ENCODE peak calls at places on chromosome 22, in six cellular contexts. One of them, this sample, is unnamed.

GRCh38 chr22:36613958-36614357 is 85.0 kb upstream of the EIF3D start:
- DNase-seq in lung microvascular endothelial cell: no peak
- DNase-seq in activated CD4-positive, alpha-beta memory T cell treated with anti-CD3 and anti-CD28 coated beads for 36 hours: no peak
- DNase-seq in AG10803: peak
- DNase-seq in germinal center: no peak
- DNase-seq in stimulated activated CD4-positive, alpha-beta T cell treated with anti-CD3 and anti-CD28 coated beads, Interleukin-15, amount 100 ng/mL, for 1 hour: no peak
- DNase-seq in this sample: no peak

GRCh38 chr22:32951081-32951806 is 106.9 kb downstream of the SYN3 start:
- DNase-seq in lung microvascular endothelial cell: peak
- DNase-seq in activated CD4-positive, alpha-beta memory T cell treated with anti-CD3 and anti-CD28 coated beads for 36 hours: no peak
- DNase-seq in AG10803: no peak
- DNase-seq in germinal center: no peak
- DNase-seq in stimulated activated CD4-positive, alpha-beta T cell treated with anti-CD3 and anti-CD28 coated beads, Interleukin-15, amount 100 ng/mL, for 1 hour: no peak
- DNase-seq in this sample: no peak

GRCh38 chr22:41762980-41763779 is 37.3 kb upstream of the CCDC134 start:
- DNase-seq in lung microvascular endothelial cell: peak
- DNase-seq in activated CD4-positive, alpha-beta memory T cell treated with anti-CD3 and anti-CD28 coated beads for 36 hours: peak
- DNase-seq in AG10803: no peak
- DNase-seq in germinal center: peak
- DNase-seq in stimulated activated CD4-positive, alpha-beta T cell treated with anti-CD3 and anti-CD28 coated beads, Interleukin-15, amount 100 ng/mL, for 1 hour: no peak
- DNase-seq in this sample: peak

GRCh38 chr22:27588273-27588672 is 213.3 kb downstream of the MN1 start:
- DNase-seq in lung microvascular endothelial cell: no peak
- DNase-seq in activated CD4-positive, alpha-beta memory T cell treated with anti-CD3 and anti-CD28 coated beads for 36 hours: no peak
- DNase-seq in AG10803: no peak
- DNase-seq in germinal center: no peak
- DNase-seq in stimulated activated CD4-positive, alpha-beta T cell treated with anti-CD3 and anti-CD28 coated beads, Interleukin-15, amount 100 ng/mL, for 1 hour: no peak
- DNase-seq in this sample: no peak

GRCh38 chr22:40436460-40437431 is 66.4 kb downstream of the SGSM3 start:
- DNase-seq in lung microvascular endothelial cell: peak
- DNase-seq in activated CD4-positive, alpha-beta memory T cell treated with anti-CD3 and anti-CD28 coated beads for 36 hours: no peak
- DNase-seq in AG10803: peak
- DNase-seq in germinal center: peak
- DNase-seq in stimulated activated CD4-positive, alpha-beta T cell treated with anti-CD3 and anti-CD28 coated beads, Interleukin-15, amount 100 ng/mL, for 1 hour: no peak
- DNase-seq in this sample: no peak

GRCh38 chr22:46996595-46997310 is 234.3 kb downstream of the TBC1D22A start:
- DNase-seq in lung microvascular endothelial cell: peak
- DNase-seq in activated CD4-positive, alpha-beta memory T cell treated with anti-CD3 and anti-CD28 coated beads for 36 hours: no peak
- DNase-seq in AG10803: no peak
- DNase-seq in germinal center: no peak
- DNase-seq in stimulated activated CD4-positive, alpha-beta T cell treated with anti-CD3 and anti-CD28 coated beads, Interleukin-15, amount 100 ng/mL, for 1 hour: no peak
- DNase-seq in this sample: no peak

GRCh38 chr22:37243402-37244113 is 511 bp downstream of the RAC2 start:
- DNase-seq in lung microvascular endothelial cell: no peak
- DNase-seq in activated CD4-positive, alpha-beta memory T cell treated with anti-CD3 and anti-CD28 coated beads for 36 hours: peak
- DNase-seq in AG10803: no peak
- DNase-seq in germinal center: no peak
- DNase-seq in stimulated activated CD4-positive, alpha-beta T cell treated with anti-CD3 and anti-CD28 coated beads, Interleukin-15, amount 100 ng/mL, for 1 hour: no peak
- DNase-seq in this sample: no peak

GRCh38 chr22:17130199-17130598 is 9.0 kb upstream of the TMEM121B start:
- DNase-seq in lung microvascular endothelial cell: no peak
- DNase-seq in activated CD4-positive, alpha-beta memory T cell treated with anti-CD3 and anti-CD28 coated beads for 36 hours: no peak
- DNase-seq in AG10803: peak
- DNase-seq in germinal center: no peak
- DNase-seq in stimulated activated CD4-positive, alpha-beta T cell treated with anti-CD3 and anti-CD28 coated beads, Interleukin-15, amount 100 ng/mL, for 1 hour: no peak
- DNase-seq in this sample: no peak

GRCh38 chr22:17357688-17358087 is 11.6 kb upstream of the CECR2 start:
- DNase-seq in lung microvascular endothelial cell: no peak
- DNase-seq in activated CD4-positive, alpha-beta memory T cell treated with anti-CD3 and anti-CD28 coated beads for 36 hours: no peak
- DNase-seq in AG10803: no peak
- DNase-seq in germinal center: no peak
- DNase-seq in stimulated activated CD4-positive, alpha-beta T cell treated with anti-CD3 and anti-CD28 coated beads, Interleukin-15, amount 100 ng/mL, for 1 hour: no peak
- DNase-seq in this sample: no peak

GRCh38 chr22:39661842-39662676 is 91.5 kb downstream of the CACNA1I start:
- DNase-seq in lung microvascular endothelial cell: no peak
- DNase-seq in activated CD4-positive, alpha-beta memory T cell treated with anti-CD3 and anti-CD28 coated beads for 36 hours: peak
- DNase-seq in AG10803: no peak
- DNase-seq in germinal center: peak
- DNase-seq in stimulated activated CD4-positive, alpha-beta T cell treated with anti-CD3 and anti-CD28 coated beads, Interleukin-15, amount 100 ng/mL, for 1 hour: peak
- DNase-seq in this sample: peak

GRCh38 chr22:28869736-28870135 is 13.6 kb upstream of the ZNRF3 start:
- DNase-seq in lung microvascular endothelial cell: no peak
- DNase-seq in activated CD4-positive, alpha-beta memory T cell treated with anti-CD3 and anti-CD28 coated beads for 36 hours: no peak
- DNase-seq in AG10803: no peak
- DNase-seq in germinal center: no peak
- DNase-seq in stimulated activated CD4-positive, alpha-beta T cell treated with anti-CD3 and anti-CD28 coated beads, Interleukin-15, amount 100 ng/mL, for 1 hour: no peak
- DNase-seq in this sample: no peak

GRCh38 chr22:48488611-48489456 is 1338.8 kb downstream of the BRD1 start:
- DNase-seq in lung microvascular endothelial cell: no peak
- DNase-seq in activated CD4-positive, alpha-beta memory T cell treated with anti-CD3 and anti-CD28 coated beads for 36 hours: no peak
- DNase-seq in AG10803: no peak
- DNase-seq in germinal center: no peak
- DNase-seq in stimulated activated CD4-positive, alpha-beta T cell treated with anti-CD3 and anti-CD28 coated beads, Interleukin-15, amount 100 ng/mL, for 1 hour: no peak
- DNase-seq in this sample: no peak

GRCh38 chr22:25485626-25486545 is 78.6 kb upstream of the GRK3 start:
- DNase-seq in lung microvascular endothelial cell: no peak
- DNase-seq in activated CD4-positive, alpha-beta memory T cell treated with anti-CD3 and anti-CD28 coated beads for 36 hours: peak
- DNase-seq in AG10803: no peak
- DNase-seq in germinal center: no peak
- DNase-seq in stimulated activated CD4-positive, alpha-beta T cell treated with anti-CD3 and anti-CD28 coated beads, Interleukin-15, amount 100 ng/mL, for 1 hour: no peak
- DNase-seq in this sample: no peak

GRCh38 chr22:50268655-50269113 is 1.5 kb downstream of the MAPK11 start:
- DNase-seq in lung microvascular endothelial cell: peak
- DNase-seq in activated CD4-positive, alpha-beta memory T cell treated with anti-CD3 and anti-CD28 coated beads for 36 hours: no peak
- DNase-seq in AG10803: no peak
- DNase-seq in germinal center: no peak
- DNase-seq in stimulated activated CD4-positive, alpha-beta T cell treated with anti-CD3 and anti-CD28 coated beads, Interleukin-15, amount 100 ng/mL, for 1 hour: no peak
- DNase-seq in this sample: peak

GRCh38 chr22:23079814-23080521 is 9.6 kb downstream of the GNAZ start:
- DNase-seq in lung microvascular endothelial cell: no peak
- DNase-seq in activated CD4-positive, alpha-beta memory T cell treated with anti-CD3 and anti-CD28 coated beads for 36 hours: no peak
- DNase-seq in AG10803: no peak
- DNase-seq in germinal center: no peak
- DNase-seq in stimulated activated CD4-positive, alpha-beta T cell treated with anti-CD3 and anti-CD28 coated beads, Interleukin-15, amount 100 ng/mL, for 1 hour: no peak
- DNase-seq in this sample: no peak

This sample was measured in colonic mucosa.